ENCODE peak calls at places on chromosomes 7 and 10, in seven cellular contexts. E, W, S, Y, U, L and T are unnamed samples.

GRCh38 chr7:94286111-94286510 is 108.6 kb upstream of the COL1A2 start:
- DNase-seq in L (no peak), Y (peak; percentile 59), E (peak; percentile 33), W (no peak), S (no peak), U (no peak), T (no peak)

GRCh38 chr10:8054498-8055407 is at the start of gene GATA3:
- DNase-seq in U (peak; percentile 64), Y (peak; percentile 27), L (no peak), S (peak; percentile 87), E (peak; percentile 34), W (no peak), T (peak; percentile 75)

GRCh38 chr7:146894927-146895326 is 778.3 kb downstream of the CNTNAP2 start:
- DNase-seq in U (no peak), W (no peak), Y (no peak), S (no peak), L (no peak), E (no peak), T (no peak)

GRCh38 chr10:98323221-98324164 is 55.5 kb upstream of the LOXL4 start:
- DNase-seq in L (no peak), E (peak; percentile 98), W (no peak), Y (peak; percentile 91), U (no peak), S (no peak), T (no peak)

GRCh38 chr10:110898391-110898790 is 20.6 kb downstream of the BBIP1 start:
- DNase-seq in U (no peak), E (peak; percentile 23), S (no peak), Y (peak; percentile 31), W (no peak), L (no peak), T (no peak)

GRCh38 chr10:60290558-60290957 is 99.1 kb downstream of the ANK3 start:
- DNase-seq in W (no peak), S (no peak), U (no peak), E (no peak), L (no peak), Y (no peak), T (no peak)

GRCh38 chr7:151756076-151756731 is 120.7 kb downstream of the PRKAG2 start:
- DNase-seq in S (no peak), E (peak; percentile 82), U (no peak), L (no peak), W (peak; percentile 35), Y (no peak), T (no peak)

GRCh38 chr10:86230538-86231180 is 135.9 kb downstream of the GRID1 start:
- DNase-seq in U (no peak), W (no peak), S (no peak), E (no peak), L (no peak), Y (no peak), T (no peak)

GRCh38 chr10:96665306-96665705 is 55.0 kb downstream of the PIK3AP1 start:
- DNase-seq in L (no peak), E (peak; percentile 79), W (no peak), U (no peak), Y (no peak), S (no peak), T (no peak)

GRCh38 chr10:94546616-94547175 is 1.1 kb downstream of the HELLS start:
- DNase-seq in W (no peak), S (no peak), L (no peak), U (no peak), Y (peak; percentile 18), E (peak; percentile 12), T (no peak)

GRCh38 chr10:102669206-102670064 is 25.2 kb downstream of the TRIM8 start:
- DNase-seq in S (peak; percentile 57), W (no peak), U (no peak), L (no peak), E (peak; percentile 43), Y (no peak), T (no peak)

GRCh38 chr10:113802997-113803396 is 50.9 kb downstream of the DCLRE1A start:
- DNase-seq in Y (no peak), L (no peak), U (no peak), S (no peak), W (no peak), E (peak; percentile 2), T (no peak)
- TF ChIP-seq CTCF in Y (no peak), L (no peak), U (no peak), S (no peak), W (no peak), E (no peak), T (no peak)

DNA sequence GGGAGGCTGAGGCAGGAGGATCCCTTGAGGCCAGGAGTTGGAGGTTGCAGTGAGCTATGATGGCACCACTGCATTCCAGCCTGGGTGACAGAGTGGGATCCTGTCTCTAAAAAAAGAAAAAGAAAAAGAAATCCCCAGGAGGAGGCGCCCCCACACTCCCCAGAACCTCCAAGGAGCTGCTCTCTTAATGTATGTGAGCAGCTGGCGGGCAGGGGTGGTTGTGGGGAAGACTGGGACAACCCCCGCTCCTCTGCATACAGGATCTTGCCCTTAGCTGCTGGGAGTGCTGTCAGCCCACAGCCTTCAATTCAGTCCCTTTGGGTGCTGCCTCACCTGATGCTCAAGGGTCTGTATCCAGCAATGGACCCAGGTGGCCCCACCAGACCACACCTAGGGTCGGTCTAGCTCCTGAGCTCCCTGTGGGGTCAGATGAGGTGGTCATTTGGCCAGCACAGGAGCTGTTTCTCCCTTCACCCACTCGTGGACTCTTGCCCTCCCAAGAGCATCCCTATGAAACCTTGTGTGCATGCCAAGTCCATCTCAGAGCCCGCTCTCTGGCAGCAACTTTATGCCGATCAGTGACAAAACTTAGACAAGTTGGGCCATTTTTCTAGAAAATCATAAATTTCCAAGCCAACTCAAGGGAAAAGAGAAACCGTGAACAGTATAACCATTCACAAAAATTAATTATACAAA is 97.5 kb downstream of the CREM start:
- DNase-seq in Y (no peak), W (no peak), U (no peak), L (no peak), E (no peak), S (peak; percentile 24), T (no peak)
- TF ChIP-seq CTCF in Y (no peak), W (no peak), U (no peak), L (no peak), E (no peak), S (no peak), T (no peak)

GRCh38 chr10:130424418-130424817 is 288.2 kb downstream of the GLRX3 start:
- DNase-seq in L (no peak), W (no peak), U (no peak), E (no peak), Y (no peak), S (no peak), T (no peak)

GRCh38 chr10:130425169-130425568 is 289.0 kb downstream of the GLRX3 start:
- DNase-seq in U (no peak), L (no peak), Y (no peak), S (no peak), E (no peak), W (no peak), T (no peak)

GRCh38 chr10:130423455-130424305 is 287.5 kb downstream of the GLRX3 start:
- DNase-seq in S (no peak), E (no peak), U (no peak), L (no peak), Y (no peak), W (no peak), T (no peak)

GRCh38 chr10:130421909-130422308 is 285.7 kb downstream of the GLRX3 start:
- DNase-seq in L (no peak), Y (no peak), W (no peak), E (no peak), S (no peak), U (no peak), T (no peak)

DNA sequence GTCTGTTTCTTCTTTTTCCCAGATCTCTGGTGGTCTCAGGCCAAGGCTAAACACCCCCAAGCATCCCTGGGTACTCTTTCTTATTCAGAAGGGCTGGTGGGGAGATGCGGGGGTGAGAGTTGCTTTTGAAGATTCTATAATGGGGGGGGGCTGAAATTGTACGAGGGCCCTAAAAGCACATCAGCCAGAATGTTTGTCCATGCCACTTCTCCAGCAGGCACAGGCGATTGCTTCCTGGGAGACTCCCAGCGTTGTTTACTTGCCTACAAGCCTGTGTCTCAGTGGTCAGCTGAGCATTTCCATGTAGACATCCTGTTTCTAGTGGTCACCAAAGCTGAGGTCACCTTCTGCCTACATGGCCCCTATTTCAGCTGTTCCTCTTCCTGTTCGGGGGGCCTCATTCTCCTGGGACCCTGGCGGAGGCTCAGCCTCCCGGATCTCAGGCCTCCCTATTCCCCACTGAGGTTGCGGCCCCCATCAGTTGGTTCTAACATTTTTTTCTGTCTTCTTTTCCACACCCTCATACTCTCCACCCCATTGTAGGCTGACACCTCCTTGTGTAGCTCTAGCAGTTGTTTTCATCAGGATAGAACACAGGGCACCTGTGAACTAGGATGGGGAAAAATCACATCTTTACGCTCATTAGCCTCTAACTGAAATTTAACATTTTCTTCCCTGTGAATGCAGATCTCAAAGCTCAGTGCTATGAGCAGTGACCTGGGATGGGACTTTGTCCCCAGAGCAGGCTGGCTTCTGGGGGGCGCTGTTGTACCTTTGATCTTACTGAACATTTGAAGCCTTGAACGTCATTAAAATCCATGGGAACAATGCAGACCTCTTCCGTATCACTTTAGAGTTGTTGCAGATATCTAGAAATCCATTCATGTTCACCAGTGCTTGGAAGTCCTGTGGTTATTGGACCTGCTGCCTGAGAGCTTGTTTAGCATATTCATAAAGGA is 286.5 kb downstream of the GLRX3 start:
- DNase-seq in W (no peak), Y (no peak), U (no peak), S (no peak), E (no peak), L (no peak), T (no peak)
- TF ChIP-seq CTCF in W (no peak), Y (no peak), U (no peak), S (no peak), E (no peak), L (no peak), T (no peak)

GRCh38 chr10:83607959-83608745 is 531.2 kb upstream of the GHITM start:
- DNase-seq in W (no peak), Y (no peak), E (no peak), S (peak; percentile 1), L (no peak), U (no peak), T (no peak)
- TF ChIP-seq CTCF in W (no peak), Y (no peak), E (no peak), S (peak; percentile 8), L (no peak), U (no peak), T (no peak)

GRCh38 chr7:12244129-12244528 is 33.0 kb downstream of the TMEM106B start:
- DNase-seq in E (peak; percentile 8), L (no peak), Y (peak; percentile 8), S (peak; percentile 78), U (no peak), W (no peak), T (no peak)
- TF ChIP-seq CTCF in E (peak; percentile 11), L (no peak), Y (peak; percentile 40), S (peak; percentile 74), U (no peak), W (no peak), T (no peak)